ENCODE peak calls at places on chromosomes 11 and 22, in eight cellular contexts. L is NCI-H774; S is progenitor cell of endocrine pancreas; Z is stimulated activated CD4-positive, alpha-beta T cell treated with anti-CD3 and anti-CD28 coated beads, Interleukin-2, amount 100 ng/mL, for 4 hours; W is neural crest cell; H is RPMI7951; V is NCI-H1417; U is stromal cell of bone marrow. K is an unnamed sample.

GRCh38 chr11:64865286-64866172 is 12.9 kb downstream of the EHD1 start:
- DNase-seq in U (peak; percentile 92), Z (no peak), S (no peak), W (no peak), V (no peak), L (no peak), H (peak; percentile 56), K (no peak)

GRCh38 chr11:59182457-59183151 is 10.7 kb downstream of the DTX4 start:
- DNase-seq in Z (no peak), V (no peak), W (no peak), L (no peak), H (no peak), S (no peak), U (no peak), K (no peak)

GRCh38 chr11:36702330-36703054 is 104.5 kb upstream of the RAG2 start:
- DNase-seq in W (peak; percentile 23), Z (no peak), H (peak; percentile 45), U (peak; percentile 46), L (peak; percentile 36), V (peak; percentile 90), S (peak; percentile 14), K (peak; percentile 44)

GRCh38 chr11:28999620-29000019 is 891.4 kb downstream of the METTL15 start:
- DNase-seq in U (no peak), V (no peak), L (no peak), H (no peak), W (no peak), S (no peak), Z (no peak), K (no peak)

GRCh38 chr11:22558638-22559037 is 67.0 kb downstream of the FANCF start:
- DNase-seq in V (peak; percentile 56), W (no peak), H (no peak), L (no peak), Z (no peak), U (no peak), S (no peak), K (no peak)

GRCh38 chr11:73431431-73431830 is 55.2 kb downstream of the RELT start:
- DNase-seq in U (no peak), S (no peak), L (no peak), Z (no peak), W (no peak), H (no peak), V (no peak), K (no peak)

GRCh38 chr11:128240546-128240945 is 346.8 kb downstream of the ETS1 start:
- DNase-seq in W (no peak), Z (no peak), L (no peak), H (no peak), V (no peak), S (no peak), U (peak; percentile 86), K (no peak)

GRCh38 chr11:39304586-39304985 is 2154.9 kb downstream of the LRRC4C start:
- DNase-seq in V (no peak), H (no peak), L (no peak), U (no peak), W (no peak), S (no peak), Z (no peak), K (no peak)

GRCh38 chr22:38783095-38783710 is 10.7 kb downstream of the DNAL4 start:
- DNase-seq in L (no peak), V (no peak), S (no peak), Z (no peak), U (no peak), H (no peak), W (no peak), K (no peak)

GRCh38 chr11:36492724-36493304 is 17.3 kb downstream of the TRAF6 start:
- DNase-seq in Z (peak; percentile 9), V (peak; percentile 73), H (peak; percentile 39), U (no peak), L (peak; percentile 19), W (peak; percentile 16), S (no peak), K (peak; percentile 25)

GRCh38 chr11:8963569-8964323 is 496 bp downstream of the TMEM9B start:
- DNase-seq in V (peak; percentile 91), S (peak; percentile 59), W (no peak), L (peak; percentile 69), U (no peak), H (no peak), Z (peak; percentile 69), K (peak; percentile 62)

GRCh38 chr11:64333556-64333955 is 6.4 kb upstream of the CCDC88B start:
- DNase-seq in U (no peak), L (no peak), Z (no peak), V (no peak), S (no peak), H (no peak), W (no peak), K (no peak)

GRCh38 chr22:42959472-42960145 is 55.3 kb downstream of the PACSIN2 start:
- DNase-seq in W (no peak), U (peak; percentile 34), L (no peak), H (peak; percentile 41), Z (no peak), S (no peak), V (peak; percentile 8), K (peak; percentile 64)

GRCh38 chr22:44422742-44423370 is 75.2 kb downstream of the RTL6 start:
- DNase-seq in U (no peak), S (no peak), Z (no peak), L (no peak), W (no peak), H (no peak), V (peak; percentile 51), K (no peak)

GRCh38 chr11:101445761-101446160 is 138.0 kb downstream of the TRPC6 start:
- DNase-seq in L (no peak), S (no peak), Z (no peak), U (no peak), V (no peak), H (no peak), W (no peak), K (no peak)

GRCh38 chr11:127789887-127790286 is 789.3 kb upstream of the KIRREL3 start:
- DNase-seq in S (no peak), W (no peak), Z (no peak), V (peak; percentile 70), L (no peak), H (peak; percentile 23), U (no peak), K (peak; percentile 59)

GRCh38 chr11:126437731-126438130 is 82.2 kb downstream of the ST3GAL4 start:
- DNase-seq in V (no peak), S (no peak), L (no peak), W (no peak), U (no peak), H (no peak), Z (no peak), K (no peak)

GRCh38 chr11:124793466-124794278 is 6.5 kb downstream of the MSANTD2 start:
- DNase-seq in H (peak; percentile 48), S (no peak), Z (peak; percentile 8), L (peak; percentile 16), W (no peak), U (no peak), V (peak; percentile 64), K (peak; percentile 35)

GRCh38 chr11:75815345-75815983 is 454 bp downstream of the UVRAG start:
- DNase-seq in H (peak; percentile 31), S (peak; percentile 18), V (no peak), L (no peak), Z (peak; percentile 10), W (peak; percentile 31), U (no peak), K (peak; percentile 56)

GRCh38 chr22:40694409-40694808 is 15.1 kb downstream of the MCHR1 start:
- DNase-seq in W (no peak), Z (no peak), S (no peak), L (no peak), U (no peak), H (no peak), V (no peak), K (no peak)

GRCh38 chr22:38214248-38215056 is 12.7 kb downstream of the MAFF start:
- DNase-seq in H (no peak), Z (peak; percentile 49), U (no peak), S (peak; percentile 44), V (no peak), L (no peak), W (peak; percentile 73), K (peak; percentile 75)

GRCh38 chr11:47278058-47278457 is 8.1 kb downstream of the MADD start:
- DNase-seq in U (no peak), H (no peak), L (no peak), W (no peak), V (no peak), Z (no peak), S (no peak), K (no peak)

GRCh38 chr11:65225284-65226102 is 36.3 kb upstream of the POLA2 start:
- DNase-seq in W (peak; percentile 49), S (no peak), L (no peak), H (peak; percentile 62), Z (peak; percentile 49), V (no peak), U (peak; percentile 44), K (peak; percentile 59)

GRCh38 chr22:49577168-49578060 is 250.3 kb downstream of the BRD1 start:
- DNase-seq in L (no peak), U (no peak), V (no peak), Z (no peak), S (no peak), W (no peak), H (no peak), K (no peak)

GRCh38 chr11:94511932-94512781 is at the start of gene C11orf97:
- DNase-seq in L (peak; percentile 54), Z (peak; percentile 44), U (no peak), H (peak; percentile 70), S (peak; percentile 37), V (peak; percentile 83), W (peak; percentile 62), K (peak; percentile 73)

GRCh38 chr11:44955019-44955738 is 4.5 kb upstream of the TP53I11 start:
- DNase-seq in U (peak; percentile 47), V (peak; percentile 20), H (peak; percentile 85), W (no peak), S (no peak), Z (no peak), L (no peak), K (peak; percentile 71)

GRCh38 chr22:44618400-44618799 is 83.6 kb upstream of the PRR5 start:
- DNase-seq in U (no peak), H (no peak), W (no peak), Z (no peak), L (no peak), V (peak; percentile 70), S (no peak), K (no peak)

GRCh38 chr11:128451651-128452470 is 135.5 kb downstream of the ETS1 start:
- DNase-seq in V (peak; percentile 22), U (peak; percentile 57), W (peak; percentile 61), Z (no peak), S (no peak), L (peak; percentile 66), H (peak; percentile 58), K (no peak)

GRCh38 chr11:75839851-75840250 is 24.8 kb downstream of the UVRAG start:
- DNase-seq in L (no peak), H (no peak), S (no peak), U (no peak), Z (no peak), V (no peak), W (no peak), K (no peak)

GRCh38 chr11:32891657-32892354 is 805 bp upstream of the QSER1 start:
- DNase-seq in H (no peak), Z (peak; percentile 13), L (peak; percentile 45), S (no peak), U (peak; percentile 3), V (peak; percentile 89), W (no peak), K (no peak)

GRCh38 chr11:15972838-15973237 is 383.5 kb downstream of the SOX6 start:
- DNase-seq in W (no peak), U (no peak), Z (no peak), L (peak; percentile 54), S (no peak), H (no peak), V (peak; percentile 25), K (no peak)

GRCh38 chr22:38305481-38306448 is 11.5 kb downstream of the CSNK1E start:
- DNase-seq in L (no peak), Z (no peak), S (no peak), U (no peak), H (no peak), W (no peak), V (peak; percentile 42), K (no peak)

GRCh38 chr11:5204787-5205186 is 4.3 kb upstream of the OR51V1 start:
- DNase-seq in L (peak; percentile 3), H (peak; percentile 67), Z (no peak), V (peak; percentile 56), S (no peak), U (peak; percentile 58), W (no peak), K (peak; percentile 16)

GRCh38 chr22:25368271-25368670 is 148.8 kb downstream of the CRYBB2 start:
- DNase-seq in Z (no peak), W (no peak), H (peak; percentile 68), U (peak; percentile 38), V (no peak), S (no peak), L (no peak), K (no peak)